ENCODE peak calls at places on chromosomes 5 and 9, in eight cellular contexts. L is A549, D is esophagus muscularis mucosa, K is prostate gland, I is breast epithelium, U is HepG2, Y is Peyer's patch, O is suprapubic skin. H is an unnamed sample.

GRCh38 chr5:9519537-9519936 is 26.3 kb downstream of the SEMA5A start:
- DNase-seq in D (no peak), I (no peak), U (no peak), L (no peak), O (no peak), K (no peak), Y (no peak), H (peak; percentile 64)

GRCh38 chr5:24110019-24110615 is 534.7 kb downstream of the CDH10 start:
- DNase-seq in Y (no peak), I (no peak), K (no peak), L (peak; percentile 43), D (no peak), U (peak; percentile 2), O (no peak), H (no peak)

GRCh38 chr5:58072202-58072791 is 387.6 kb downstream of the PLK2 start:
- DNase-seq in Y (no peak), U (no peak), K (no peak), O (no peak), I (no peak), D (no peak), L (no peak), H (no peak)

GRCh38 chr5:54537720-54538119 is 20.2 kb downstream of the SNX18 start:
- DNase-seq in U (no peak), L (no peak), Y (no peak), D (peak; percentile 14), K (no peak), O (no peak), I (no peak), H (no peak)

GRCh38 chr5:133130387-133131118 is 78.7 kb downstream of the HSPA4 start:
- DNase-seq in O (no peak), L (no peak), Y (no peak), K (no peak), D (no peak), I (peak; percentile 3), U (no peak), H (no peak)

GRCh38 chr5:72231989-72232703 is 87.9 kb downstream of the MRPS27 start:
- DNase-seq in L (no peak), U (no peak), I (no peak), D (no peak), K (peak; percentile 37), O (no peak), Y (no peak), H (peak; percentile 16)

GRCh38 chr5:75356719-75357118 is 19.7 kb downstream of the HMGCR start:
- DNase-seq in K (no peak), O (no peak), D (no peak), I (no peak), Y (no peak), L (no peak), U (no peak), H (no peak)

GRCh38 chr5:176614805-176615478 is 5.0 kb upstream of the GPRIN1 start:
- DNase-seq in I (no peak), O (no peak), K (no peak), Y (no peak), U (no peak), L (no peak), D (no peak), H (no peak)

GRCh38 chr9:93033541-93033940 is 25.0 kb upstream of the SUSD3 start:
- DNase-seq in I (no peak), U (no peak), K (no peak), D (no peak), L (no peak), O (no peak), Y (no peak), H (no peak)

GRCh38 chr9:13213337-13213736 is 66.2 kb downstream of the MPDZ start:
- DNase-seq in O (no peak), K (no peak), Y (no peak), I (no peak), U (peak; percentile 3), L (peak; percentile 21), D (no peak), H (no peak)

GRCh38 chr9:137876781-137877386 is 698 bp upstream of the CACNA1B start:
- DNase-seq in D (no peak), I (no peak), U (no peak), K (no peak), L (no peak), Y (no peak), O (no peak), H (no peak)

GRCh38 chr9:126471084-126471611 is 142.6 kb upstream of the LMX1B start:
- DNase-seq in Y (no peak), L (no peak), K (no peak), U (no peak), D (peak; percentile 93), O (peak; percentile 89), I (no peak), H (peak; percentile 29)

GRCh38 chr5:93078082-93079038 is 502.7 kb downstream of the NR2F1-AS1 start:
- DNase-seq in O (no peak), L (peak; percentile 93), U (peak; percentile 98), D (no peak), Y (no peak), I (no peak), K (peak; percentile 17), H (no peak)

GRCh38 chr5:54689411-54690251 is 172.1 kb downstream of the SNX18 start:
- DNase-seq in K (no peak), L (no peak), U (no peak), Y (no peak), D (peak; percentile 47), I (no peak), O (no peak), H (no peak)

GRCh38 chr9:130432362-130432761 is 12.4 kb upstream of the ASS1 start:
- DNase-seq in U (no peak), Y (peak; percentile 55), O (no peak), I (no peak), L (no peak), K (no peak), D (no peak), H (no peak)

GRCh38 chr9:98627291-98627690 is 81.4 kb downstream of the GABBR2 start:
- DNase-seq in K (no peak), I (no peak), D (no peak), Y (no peak), U (no peak), L (no peak), O (no peak), H (no peak)

GRCh38 chr5:278646-279045 is 7.2 kb downstream of the PDCD6 start:
- DNase-seq in O (no peak), Y (no peak), D (no peak), K (no peak), U (no peak), I (no peak), L (no peak), H (no peak)
- H3K9me3 ChIP-seq in O (no peaks in the 10 kb centered on the region), Y (no peaks in the 10 kb centered on the region), D (no peaks in the 10 kb centered on the region), K (no peaks in the 10 kb centered on the region), U (no peaks in the 10 kb centered on the region), I (no peaks in the 10 kb centered on the region), L (no peaks in the 10 kb centered on the region), H (no peaks in the 10 kb centered on the region)

GRCh38 chr9:124257865-124258764 is at the start of gene NEK6:
- DNase-seq in I (no peak), Y (peak; percentile 75), L (no peak), D (no peak), U (no peak), O (no peak), K (no peak), H (no peak)

GRCh38 chr9:124256517-124257069 is 1.2 kb upstream of the NEK6 start:
- DNase-seq in U (peak; percentile 39), K (no peak), D (no peak), O (no peak), Y (peak; percentile 34), I (no peak), L (peak; percentile 53), H (peak; percentile 52)

GRCh38 chr9:124258765-124259272 is 1.1 kb downstream of the NEK6 start:
- DNase-seq in I (no peak), U (peak; percentile 23), D (no peak), L (no peak), O (no peak), Y (peak; percentile 74), K (no peak), H (no peak)

GRCh38 chr9:124255222-124255621 is 2.5 kb upstream of the NEK6 start:
- DNase-seq in Y (peak; percentile 9), K (no peak), U (no peak), I (no peak), O (no peak), D (no peak), L (no peak), H (no peak)

DNA sequence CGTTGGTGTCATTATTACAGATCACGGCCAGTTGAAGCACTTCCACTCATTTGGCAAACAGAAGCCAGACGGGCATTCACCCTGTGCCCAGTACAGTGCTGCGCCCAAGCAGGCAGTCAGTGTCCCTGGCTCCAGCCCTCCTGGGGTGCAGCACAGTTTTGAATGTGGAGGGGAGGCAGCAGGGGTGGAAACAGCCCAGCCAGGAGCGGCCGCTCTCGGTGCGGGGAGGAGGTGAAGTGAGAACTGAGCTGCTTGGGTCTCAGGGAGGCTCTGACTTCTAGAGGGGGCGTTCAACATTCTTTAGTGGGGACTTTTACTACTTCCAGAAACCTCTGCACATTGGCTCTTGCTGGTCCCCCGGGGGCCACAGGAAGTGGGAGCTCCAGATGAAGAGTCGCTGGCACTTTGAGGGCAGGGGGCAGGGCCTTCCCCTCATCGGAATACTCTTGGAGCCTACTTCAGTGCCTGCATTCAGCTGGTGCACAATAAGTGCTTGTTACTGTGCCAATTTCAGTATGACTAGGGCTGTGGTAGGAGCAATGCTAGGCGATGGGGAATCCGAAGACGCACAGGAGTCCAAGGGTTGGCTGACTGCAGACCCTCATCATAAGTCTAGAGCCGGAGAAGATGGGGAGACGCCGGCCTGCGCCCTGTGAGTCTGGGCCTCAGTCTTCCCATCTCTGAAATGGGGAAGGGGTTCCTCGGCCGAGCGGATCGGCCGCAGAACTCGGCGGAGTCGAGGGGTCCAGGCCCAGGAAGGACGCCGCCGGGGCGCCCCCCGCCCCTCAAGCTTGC is 482 bp upstream of the NEK6 start:
- DNase-seq in D (no peak), I (no peak), K (no peak), L (no peak), O (no peak), U (no peak), Y (peak; percentile 45), H (no peak)
- TF ChIP-seq POLR2A in D (no peak), I (no peak), K (no peak), L (no peak), O (no peak), U (no peak), Y (no peak), H (no peak)

DNA sequence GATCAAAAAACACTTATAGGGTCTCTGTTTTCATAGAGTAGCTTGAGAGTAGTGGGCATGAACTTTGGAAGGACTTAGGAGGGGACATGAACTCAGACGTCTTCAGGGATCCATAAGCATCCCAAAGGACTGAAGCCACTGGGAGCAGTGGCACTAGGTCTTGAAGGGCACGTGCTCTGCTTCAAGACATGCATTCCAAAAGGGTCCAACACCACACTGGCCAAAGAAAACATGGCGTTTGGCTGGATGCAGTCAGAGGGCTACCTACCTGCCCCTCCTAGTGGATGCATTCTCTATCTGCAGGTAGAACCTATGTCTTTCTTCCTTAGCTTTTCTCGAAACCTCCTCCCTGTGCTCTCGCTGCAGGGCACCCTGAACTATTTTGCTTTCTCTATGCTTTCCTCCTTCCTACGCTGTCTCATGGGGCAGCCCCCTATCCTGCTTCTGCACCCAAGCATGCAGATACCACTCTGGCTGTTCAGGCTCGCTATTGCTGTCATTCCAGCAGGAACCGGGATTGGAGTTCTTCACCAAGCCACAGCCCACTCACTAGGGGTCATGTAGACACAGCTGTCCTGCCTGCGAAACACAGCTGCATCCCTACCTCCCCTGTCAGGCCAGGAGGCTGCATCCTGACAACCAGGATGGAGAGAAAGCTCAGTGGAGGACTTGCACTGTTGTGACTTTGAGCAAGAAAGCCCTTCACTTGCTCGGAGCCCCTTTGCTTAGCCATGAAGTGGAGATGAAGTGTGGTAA is 11.9 kb downstream of the FAM240B start:
- DNase-seq in L (peak; percentile 57), I (no peak), Y (no peak), D (no peak), U (no peak), K (no peak), O (no peak), H (no peak)
- TF ChIP-seq CTCF in L (peak; percentile 39), I (no peak), Y (no peak), D (no peak), U (peak; percentile 49), K (no peak), O (no peak), H (no peak)

GRCh38 chr5:157657516-157657915 is 5.3 kb upstream of the SOX30 start:
- DNase-seq in U (no peak), K (no peak), I (no peak), D (no peak), O (no peak), Y (no peak), L (no peak), H (no peak)
- H3K9me3 ChIP-seq in U (peaks cover 4% of the 10 kb centered on the region), K (no peaks in the 10 kb centered on the region), I (peaks cover 31% of the 10 kb centered on the region), D (no peaks in the 10 kb centered on the region), O (peaks cover 8% of the 10 kb centered on the region), Y (no peaks in the 10 kb centered on the region), L (peaks cover 20% of the 10 kb centered on the region), H (no peaks in the 10 kb centered on the region)

H was measured in thyroid gland.